ENCODE peak calls at places on chromosomes 11 and 22, in six cellular contexts. C, Z, I, G, J and Q are unnamed samples.
A peak's percentile ranks its signal among the peaks of the same experiment; 100 is the strongest.

GRCh38 chr11:95556342-95557151 is 233.0 kb downstream of the FAM76B start:
- DNase-seq in C (no peak), G (peak; percentile 70), J (no peak), I (peak; percentile 37), Z (no peak), Q (no peak)

GRCh38 chr11:65275906-65276305 is 14.1 kb downstream of the POLA2 start:
- DNase-seq in J (no peak), G (no peak), C (no peak), Z (no peak), I (no peak), Q (no peak)

GRCh38 chr11:100849009-100849913 is 162.2 kb downstream of the ARHGAP42 start:
- DNase-seq in Z (no peak), G (peak; percentile 94), J (no peak), C (no peak), I (peak; percentile 70), Q (no peak)

GRCh38 chr11:32006799-32007388 is 84.0 kb upstream of the RCN1 start:
- DNase-seq in I (peak; percentile 74), G (peak; percentile 3), C (no peak), J (peak; percentile 53), Z (peak; percentile 27), Q (no peak)

GRCh38 chr11:35330924-35331323 is 88.4 kb downstream of the SLC1A2 start:
- DNase-seq in C (no peak), J (no peak), G (no peak), Z (no peak), I (no peak), Q (no peak)

GRCh38 chr11:105393326-105393725 is 216.5 kb upstream of the GRIA4 start:
- DNase-seq in I (no peak), C (no peak), Z (no peak), G (no peak), J (no peak), Q (no peak)

GRCh38 chr22:39298194-39298987 is 21.0 kb downstream of the RPL3 start:
- DNase-seq in I (no peak), C (no peak), J (no peak), G (no peak), Z (no peak), Q (no peak)

GRCh38 chr11:103397369-103397768 is 288.1 kb downstream of the DYNC2H1 start:
- DNase-seq in J (no peak), C (no peak), I (no peak), G (no peak), Z (no peak), Q (no peak)

GRCh38 chr11:69948256-69949141 is 129.3 kb upstream of the FGF3 start:
- DNase-seq in I (no peak), G (no peak), J (peak; percentile 46), C (no peak), Z (no peak), Q (no peak)

GRCh38 chr11:34213366-34213765 is 107.9 kb downstream of the NAT10 start:
- DNase-seq in J (no peak), Z (no peak), C (no peak), G (no peak), I (no peak), Q (no peak)

GRCh38 chr11:79940165-79940564 is 499.3 kb upstream of the TENM4 start:
- DNase-seq in Z (no peak), C (no peak), I (no peak), G (no peak), J (no peak), Q (no peak)

GRCh38 chr22:49340406-49340805 is 487.3 kb downstream of the BRD1 start:
- DNase-seq in Z (no peak), G (no peak), J (no peak), C (peak; percentile 24), I (no peak), Q (no peak)

GRCh38 chr22:42342426-42343135 is 72.1 kb upstream of the TCF20 start:
- DNase-seq in I (no peak), Z (no peak), C (no peak), J (no peak), G (no peak), Q (no peak)

GRCh38 chr11:110128161-110128560 is 35.0 kb downstream of the ZC3H12C start:
- DNase-seq in G (peak; percentile 53), Z (no peak), J (no peak), C (no peak), I (peak; percentile 82), Q (no peak)

GRCh38 chr11:61841636-61842332 is 13.7 kb downstream of the FADS2 start:
- DNase-seq in Z (no peak), J (no peak), G (no peak), I (no peak), C (no peak), Q (no peak)

GRCh38 chr11:126756416-126756815 is 244.2 kb downstream of the KIRREL3 start:
- DNase-seq in G (no peak), J (no peak), I (no peak), Z (no peak), C (no peak), Q (no peak)

GRCh38 chr11:33633251-33634003 is 67.2 kb downstream of the C11orf91 start:
- DNase-seq in Z (no peak), J (peak; percentile 95), G (no peak), C (no peak), I (peak; percentile 80), Q (no peak)

GRCh38 chr22:42299586-42300285 is 29.3 kb upstream of the TCF20 start:
- DNase-seq in J (no peak), I (no peak), G (no peak), Z (no peak), C (no peak), Q (no peak)

GRCh38 chr22:22787151-22787550 is 100.5 kb upstream of the IGLL5 start:
- DNase-seq in G (no peak), Z (no peak), J (no peak), I (no peak), C (no peak), Q (no peak)

GRCh38 chr22:45207981-45208664 is 32.6 kb downstream of the KIAA0930 start:
- DNase-seq in G (no peak), J (peak; percentile 21), C (no peak), Z (no peak), I (peak; percentile 73), Q (no peak)

GRCh38 chr11:23278121-23278520 is 417.8 kb upstream of the CCDC179 start:
- DNase-seq in Z (no peak), C (no peak), J (no peak), I (peak; percentile 58), G (no peak), Q (no peak)

GRCh38 chr11:27459191-27459590 is 13.4 kb downstream of the LGR4 start:
- DNase-seq in G (no peak), Z (no peak), I (no peak), C (no peak), J (no peak), Q (no peak)

GRCh38 chr11:75582935-75583709 is 21.1 kb downstream of the SERPINH1 start:
- DNase-seq in G (no peak), C (no peak), J (no peak), Z (peak; percentile 88), I (peak; percentile 79), Q (peak; percentile 70)

GRCh38 chr11:47944555-47945128 is 35.7 kb upstream of the PTPRJ start:
- DNase-seq in C (no peak), I (no peak), J (no peak), G (no peak), Z (no peak), Q (no peak)
- TF ChIP-seq CTCF in C (no peak), I (no peak), J (no peak), G (no peak), Z (no peak), Q (no peak)

GRCh38 chr11:63671322-63672155 is at the start of gene ATL3:
- DNase-seq in I (peak; percentile 98), C (peak; percentile 99), J (peak; percentile 98), G (peak; percentile 79), Z (peak; percentile 94), Q (peak; percentile 79)
- TF ChIP-seq CTCF in I (peak; percentile 27), C (peak; percentile 22), J (no peak), G (peak; percentile 7), Z (no peak), Q (no peak)

GRCh38 chr11:72553748-72554147 is 119.4 kb upstream of the CLPB start:
- DNase-seq in C (no peak), I (no peak), G (no peak), J (peak; percentile 22), Z (no peak), Q (no peak)
- TF ChIP-seq CTCF in C (peak; percentile 19), I (peak; percentile 35), G (peak; percentile 1), J (no peak), Z (no peak), Q (no peak)

DNA sequence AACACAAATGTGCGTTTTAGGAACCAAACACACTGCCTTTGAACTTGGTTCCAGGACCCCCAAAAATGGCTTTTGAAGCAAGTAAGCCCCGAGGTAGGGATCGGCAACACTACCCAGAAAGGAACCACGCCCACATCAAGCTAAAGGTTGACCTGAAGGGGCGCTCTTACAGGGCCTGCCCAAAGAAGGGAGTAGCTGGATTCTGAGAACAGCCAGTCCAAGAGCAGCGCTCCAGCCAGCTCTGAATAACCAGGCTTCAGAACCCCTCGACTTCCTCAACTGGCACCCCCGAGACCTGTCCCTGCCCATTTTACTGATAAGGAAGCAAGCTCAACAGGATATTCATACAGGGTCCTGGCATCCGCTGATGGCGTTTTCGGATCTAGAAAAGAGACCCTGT is 18.9 kb upstream of the MOB2 start:
- DNase-seq in I (no peak), C (no peak), J (no peak), Z (no peak), G (no peak), Q (no peak)
- TF ChIP-seq CTCF in I (no peak), C (no peak), J (no peak), Z (no peak), G (no peak), Q (peak; percentile 24)

GRCh38 chr11:124108158-124108557 is 7.1 kb upstream of the VWA5A start:
- DNase-seq in C (no peak), G (no peak), I (peak; percentile 80), J (peak; percentile 56), Z (peak; percentile 32), Q (no peak)
- TF ChIP-seq CTCF in C (peak; percentile 24), G (peak; percentile 42), I (peak; percentile 71), J (peak; percentile 20), Z (no peak), Q (peak; percentile 37)

GRCh38 chr11:76590631-76590950 is 80.0 kb downstream of the LRRC32 start:
- DNase-seq in Z (no peak), C (no peak), I (no peak), G (no peak), J (no peak), Q (no peak)

GRCh38 chr11:76589477-76589876 is 81.1 kb downstream of the LRRC32 start:
- DNase-seq in J (no peak), G (no peak), C (no peak), I (no peak), Z (no peak), Q (no peak)

GRCh38 chr11:76589945-76590630 is 80.5 kb downstream of the LRRC32 start:
- DNase-seq in C (no peak), J (no peak), G (no peak), Z (no peak), I (no peak), Q (no peak)

GRCh38 chr11:76587810-76588454 is 82.6 kb downstream of the LRRC32 start:
- DNase-seq in C (no peak), Z (no peak), G (no peak), I (peak; percentile 39), J (no peak), Q (no peak)

GRCh38 chr11:76588455-76589325 is 81.9 kb downstream of the LRRC32 start:
- DNase-seq in C (peak; percentile 69), G (no peak), Z (peak; percentile 33), I (peak; percentile 53), J (no peak), Q (no peak)
- TF ChIP-seq CTCF in C (no peak), G (no peak), Z (no peak), I (no peak), J (no peak), Q (no peak)